ENCODE peak calls at places on chromosomes 1 and 21, in five cellular contexts. O is lower leg skin, K is A549, C is heart left ventricle, E is esophagus squamous epithelium. Z is an unnamed sample.

GRCh38 chr1:244369256-244370057 is 82.3 kb downstream of the ADSS2 start:
- DNase-seq in K (no peak), O (no peak), C (no peak), E (no peak), Z (no peak)

GRCh38 chr1:48109390-48110009 is 112.3 kb upstream of the TRABD2B start:
- DNase-seq in O (no peak), K (peak; percentile 43), E (no peak), C (no peak), Z (no peak)

GRCh38 chr1:196608401-196609113 is at the start of gene KCNT2:
- DNase-seq in K (peak; percentile 59), O (peak; percentile 91), E (no peak), C (peak; percentile 75), Z (no peak)

GRCh38 chr1:21082078-21082477 is 94.6 kb downstream of the EIF4G3 start:
- DNase-seq in C (no peak), E (no peak), K (no peak), O (no peak), Z (no peak)

GRCh38 chr1:90919190-90919719 is 102.6 kb downstream of the ZNF644 start:
- DNase-seq in O (no peak), K (no peak), E (no peak), C (no peak), Z (no peak)

GRCh38 chr1:66240491-66241484 is 293.2 kb upstream of the SGIP1 start:
- DNase-seq in O (no peak), E (no peak), K (no peak), C (no peak), Z (no peak)

GRCh38 chr21:42463861-42464515 is 32.0 kb downstream of the RSPH1 start:
- DNase-seq in C (no peak), K (peak; percentile 80), O (peak; percentile 85), E (no peak), Z (no peak)

GRCh38 chr1:197619008-197619640 is 156.2 kb downstream of the DENND1B start:
- DNase-seq in E (no peak), C (no peak), O (no peak), K (peak; percentile 31), Z (no peak)

GRCh38 chr1:58718435-58718834 is 18.6 kb upstream of the MYSM1 start:
- DNase-seq in E (no peak), C (no peak), K (no peak), O (no peak), Z (no peak)

GRCh38 chr1:29633271-29633615 is 396.9 kb downstream of the PTPRU start:
- DNase-seq in O (peak; percentile 71), E (no peak), K (no peak), C (no peak), Z (no peak)

GRCh38 chr1:223707270-223708000 is 4.9 kb upstream of the CAPN2 start:
- DNase-seq in K (peak; percentile 97), E (no peak), C (no peak), O (no peak), Z (no peak)

GRCh38 chr1:45002650-45003645 is 8.2 kb downstream of the HECTD3 start:
- DNase-seq in C (no peak), E (no peak), O (peak; percentile 56), K (no peak), Z (no peak)

GRCh38 chr1:18607289-18607760 is 23.3 kb upstream of the PAX7 start:
- DNase-seq in E (no peak), C (no peak), K (no peak), O (no peak), Z (no peak)

GRCh38 chr21:45409466-45410150 is 4.6 kb downstream of the COL18A1 start:
- DNase-seq in E (no peak), O (no peak), C (peak; percentile 70), K (no peak), Z (no peak)

GRCh38 chr1:4086085-4086850 is 186.2 kb upstream of the C1orf174 start:
- DNase-seq in E (no peak), K (no peak), O (peak; percentile 21), C (no peak), Z (no peak)

GRCh38 chr1:221478050-221478949 is 263.6 kb downstream of the DUSP10 start:
- DNase-seq in O (peak; percentile 86), E (no peak), K (peak; percentile 79), C (peak; percentile 60), Z (peak; percentile 5)

GRCh38 chr1:9716404-9717192 is 65.1 kb downstream of the PIK3CD start:
- DNase-seq in K (no peak), O (no peak), E (no peak), C (no peak), Z (no peak)

GRCh38 chr21:45590726-45591618 is 48.7 kb upstream of the SLC19A1 start:
- DNase-seq in O (peak; percentile 84), K (no peak), E (no peak), C (no peak), Z (peak; percentile 58)

GRCh38 chr21:14382486-14382834 is 486 bp downstream of the HSPA13 start:
- DNase-seq in K (no peak), C (no peak), O (no peak), E (no peak), Z (no peak)

GRCh38 chr1:177256153-177256814 is 85.5 kb downstream of the BRINP2 start:
- DNase-seq in O (no peak), K (peak; percentile 72), C (peak; percentile 77), E (no peak), Z (peak; percentile 6)

GRCh38 chr1:158329807-158330206 is 1.5 kb downstream of the CD1B start:
- DNase-seq in O (no peak), C (no peak), K (peak; percentile 16), E (no peak), Z (no peak)

GRCh38 chr1:221987860-221988520 is 246.1 kb upstream of the DUSP10 start:
- DNase-seq in E (no peak), O (no peak), C (no peak), K (peak; percentile 33), Z (no peak)

GRCh38 chr1:112957133-112957812 is 1.3 kb upstream of the SLC16A1 start:
- DNase-seq in O (no peak), K (peak; percentile 76), E (no peak), C (no peak), Z (peak; percentile 57)

GRCh38 chr1:3547055-3548005 is 64.0 kb downstream of the MEGF6 start:
- DNase-seq in C (no peak), O (no peak), E (no peak), K (no peak), Z (no peak)

GRCh38 chr1:75341537-75341936 is 207.3 kb downstream of the LHX8 start:
- DNase-seq in C (no peak), K (no peak), E (no peak), O (no peak), Z (no peak)

GRCh38 chr1:47684964-47685762 is 247.3 kb downstream of the FOXD2 start:
- DNase-seq in C (no peak), K (no peak), O (peak; percentile 78), E (no peak), Z (no peak)

GRCh38 chr21:33300701-33301631 is 23.8 kb upstream of the IFNAR1 start:
- DNase-seq in O (peak; percentile 78), K (no peak), E (no peak), C (no peak), Z (no peak)

GRCh38 chr1:215844777-215845176 is 277.7 kb downstream of the KCTD3 start:
- DNase-seq in E (no peak), C (no peak), O (no peak), K (no peak), Z (no peak)

GRCh38 chr1:92108631-92109030 is 28.5 kb downstream of the BTBD8 start:
- DNase-seq in E (no peak), O (no peak), K (no peak), C (no peak), Z (no peak)

GRCh38 chr1:43421976-43422750 is 31.6 kb downstream of the HYI start:
- DNase-seq in E (no peak), K (no peak), O (no peak), C (no peak), Z (no peak)

GRCh38 chr1:230062521-230062920 is 4.5 kb upstream of the GALNT2 start:
- DNase-seq in C (no peak), K (no peak), O (no peak), E (no peak), Z (no peak)

GRCh38 chr1:44616991-44617702 is 57.1 kb downstream of the TMEM53 start:
- DNase-seq in C (no peak), O (no peak), E (no peak), K (no peak), Z (no peak)

GRCh38 chr1:83583351-83584014 is 415.4 kb downstream of the TTLL7 start:
- DNase-seq in O (no peak), C (no peak), K (peak; percentile 4), E (no peak), Z (no peak)

GRCh38 chr1:83581747-83582146 is 417.2 kb downstream of the TTLL7 start:
- DNase-seq in K (no peak), E (no peak), C (no peak), O (no peak), Z (no peak)
- TF ChIP-seq POLR2A in K (no peak), E (no peak), C (no peak), O (no peak), Z (no peak)

GRCh38 chr1:212487286-212487685 is 54.6 kb downstream of the NENF start:
- DNase-seq in K (no peak), C (no peak), O (no peak), E (no peak), Z (no peak)

GRCh38 chr1:212490276-212490675 is 57.6 kb downstream of the NENF start:
- DNase-seq in O (no peak), E (no peak), C (no peak), K (no peak), Z (no peak)

GRCh38 chr1:212489284-212489859 is 56.7 kb downstream of the NENF start:
- DNase-seq in O (no peak), K (no peak), E (no peak), C (no peak), Z (no peak)

GRCh38 chr1:212487774-212488435 is 55.2 kb downstream of the NENF start:
- DNase-seq in O (no peak), K (peak; percentile 34), C (no peak), E (no peak), Z (no peak)

GRCh38 chr1:212488436-212489283 is 55.9 kb downstream of the NENF start:
- DNase-seq in K (peak; percentile 98), O (peak; percentile 93), E (no peak), C (no peak), Z (no peak)
- TF ChIP-seq POLR2A in K (no peak), O (no peak), E (no peak), C (no peak), Z (no peak)

GRCh38 chr1:6603424-6603850 is 768 bp upstream of the KLHL21 start:
- DNase-seq in O (peak; percentile 93), C (no peak), K (no peak), E (no peak), Z (no peak)
- TF ChIP-seq POLR2A in O (no peak), C (no peak), K (no peak), E (no peak), Z (no peak)

DNA sequence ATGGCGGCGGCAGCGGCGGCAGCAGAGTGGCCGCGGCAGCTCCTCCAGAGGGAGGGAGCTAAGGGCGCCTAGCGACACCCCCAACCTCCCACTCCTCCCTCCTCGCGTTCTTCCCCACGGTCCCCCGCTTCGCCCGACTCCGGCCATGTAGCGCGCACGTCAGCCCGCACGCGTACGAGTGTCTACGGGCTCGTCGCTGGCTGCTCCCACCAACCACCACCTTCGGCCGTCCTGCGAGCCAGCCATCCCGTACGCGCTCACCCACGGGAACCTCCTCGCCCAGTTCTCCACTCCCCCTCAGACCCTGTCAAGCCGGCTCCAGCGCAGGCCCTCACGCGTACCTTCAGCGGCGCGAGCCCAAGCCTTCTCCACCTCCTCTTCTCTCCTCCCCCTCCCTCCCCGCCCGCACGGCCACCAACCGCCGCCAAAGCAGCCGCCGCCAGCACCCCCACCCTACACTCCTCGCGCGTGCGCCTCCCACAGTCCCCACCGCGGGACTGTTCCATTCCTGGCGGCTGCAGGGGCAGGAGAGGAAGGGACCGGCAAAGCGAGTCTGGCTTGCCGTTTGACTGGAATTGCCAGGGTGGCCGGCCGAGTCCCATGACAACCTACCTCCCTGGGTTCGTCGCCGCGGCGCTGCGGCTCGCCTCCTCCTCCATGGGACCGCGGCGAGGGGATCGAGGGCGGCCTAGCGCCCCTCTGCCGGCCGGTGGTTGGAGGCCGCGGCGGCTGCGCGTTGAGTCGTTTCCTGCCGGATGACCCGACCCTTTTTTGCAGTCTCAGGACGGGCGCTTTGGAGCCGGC is at the start of the genes DAP3 and YY1AP1:
- DNase-seq in K (peak; percentile 91), E (peak; percentile 61), C (peak; percentile 96), O (peak; percentile 98), Z (peak; percentile 89)
- TF ChIP-seq POLR2A in K (peak; percentile 71), E (peak; percentile 23), C (no peak), O (no peak), Z (peak; percentile 78)

Z was measured in GM12892.